ENCODE peak calls at places on chromosomes 11 and 22, in eight cellular contexts. D is stimulated activated CD4-positive, alpha-beta T cell treated with anti-CD3 and anti-CD28 coated beads, Interleukin-2, amount 100 ng/mL, for 24 hours; A is effector CD4-positive, alpha-beta T cell; Y is HCT116; J is T-helper 2 cell; W is NCI-H2107; L is IMR-90; X is NCI-H1436. S is an unnamed sample.

GRCh38 chr11:25242928-25243327 is 746.1 kb downstream of the LUZP2 start:
- DNase-seq in X (no peak), Y (no peak), J (no peak), W (no peak), D (no peak), L (no peak), A (no peak), S (no peak)

GRCh38 chr11:134272381-134273316 is 3.5 kb upstream of the GLB1L3 start:
- DNase-seq in X (no peak), L (peak), D (no peak), W (peak), J (no peak), A (no peak), Y (no peak), S (no peak)

GRCh38 chr11:62458212-62459002 is 39.6 kb downstream of the SCGB1A1 start:
- DNase-seq in Y (no peak), W (no peak), J (no peak), L (peak), X (no peak), D (no peak), A (no peak), S (no peak)

GRCh38 chr22:32487021-32487420 is 12.4 kb downstream of the FBXO7 start:
- DNase-seq in Y (no peak), L (no peak), X (no peak), J (no peak), A (no peak), W (no peak), D (no peak), S (no peak)

GRCh38 chr11:45500457-45500856 is 165.0 kb downstream of the CHST1 start:
- DNase-seq in X (no peak), W (no peak), J (no peak), L (no peak), D (no peak), Y (no peak), A (no peak), S (no peak)

GRCh38 chr11:112856591-112856990 is 104.6 kb upstream of the NCAM1 start:
- DNase-seq in D (no peak), A (no peak), W (no peak), L (no peak), Y (no peak), J (no peak), X (no peak), S (no peak)

GRCh38 chr11:93591247-93591898 is 48.2 kb upstream of the SMCO4 start:
- DNase-seq in L (peak), J (no peak), W (no peak), A (no peak), D (no peak), X (no peak), Y (peak), S (no peak)

GRCh38 chr11:73399159-73400090 is 23.2 kb downstream of the RELT start:
- DNase-seq in Y (no peak), X (no peak), A (no peak), L (peak), D (no peak), W (no peak), J (no peak), S (peak)

GRCh38 chr11:40032331-40032730 is 1427.1 kb downstream of the LRRC4C start:
- DNase-seq in J (no peak), X (no peak), D (no peak), W (no peak), Y (no peak), L (no peak), A (no peak), S (no peak)

GRCh38 chr11:4495986-4496385 is 13.5 kb downstream of the OR52K1 start:
- DNase-seq in J (no peak), A (no peak), D (no peak), Y (no peak), L (no peak), W (no peak), X (no peak), S (no peak)

GRCh38 chr11:94504689-94505293 is 7.5 kb upstream of the C11orf97 start:
- DNase-seq in J (no peak), D (no peak), Y (peak), W (no peak), A (no peak), X (peak), L (peak), S (no peak)

GRCh38 chr22:30876925-30877553 is 91.5 kb downstream of the MORC2 start:
- DNase-seq in X (peak), Y (no peak), A (no peak), D (no peak), J (no peak), L (peak), W (peak), S (no peak)

GRCh38 chr22:32771761-32772160 is 29.7 kb upstream of the TIMP3 start:
- DNase-seq in J (no peak), X (no peak), D (no peak), L (no peak), A (no peak), Y (no peak), W (no peak), S (no peak)

GRCh38 chr11:100525635-100526034 is 161.5 kb upstream of the ARHGAP42 start:
- DNase-seq in X (no peak), D (no peak), W (no peak), L (no peak), J (no peak), A (no peak), Y (peak), S (no peak)

GRCh38 chr22:19448739-19449421 is 1.4 kb upstream of the C22orf39 start:
- DNase-seq in J (no peak), W (no peak), A (no peak), X (no peak), Y (no peak), D (peak), L (no peak), S (no peak)

GRCh38 chr11:133809525-133810178 is 35.7 kb downstream of the SPATA19 start:
- DNase-seq in J (no peak), W (no peak), L (no peak), X (no peak), Y (no peak), D (no peak), A (no peak), S (no peak)

GRCh38 chr11:113159967-113160621 is 154.3 kb upstream of the TTC12 start:
- DNase-seq in D (no peak), X (no peak), J (no peak), L (no peak), Y (no peak), A (no peak), W (no peak), S (no peak)

GRCh38 chr11:17528906-17529813 is 15.1 kb downstream of the USH1C start:
- DNase-seq in L (no peak), X (no peak), D (no peak), A (no peak), Y (no peak), W (peak), J (no peak), S (no peak)

GRCh38 chr11:114987171-114987760 is 308.9 kb downstream of the NXPE2 start:
- DNase-seq in X (no peak), Y (no peak), A (no peak), J (no peak), L (no peak), D (no peak), W (no peak), S (no peak)

GRCh38 chr22:32801001-32801435 is 487 bp upstream of the TIMP3 start:
- DNase-seq in A (no peak), W (no peak), X (no peak), L (no peak), Y (no peak), D (no peak), J (no peak), S (no peak)

GRCh38 chr11:64073542-64073941 is 37.8 kb downstream of the FLRT1 start:
- DNase-seq in L (no peak), J (no peak), Y (no peak), W (no peak), A (no peak), D (no peak), X (no peak), S (no peak)

GRCh38 chr11:19398772-19399542 is 158.2 kb upstream of the E2F8 start:
- DNase-seq in W (no peak), X (no peak), J (no peak), D (no peak), Y (no peak), A (no peak), L (peak), S (no peak)

GRCh38 chr11:2742201-2742600 is 42.4 kb upstream of the KCNQ1OT1 start:
- DNase-seq in Y (no peak), A (no peak), J (no peak), X (no peak), W (no peak), L (no peak), D (no peak), S (peak)

GRCh38 chr11:15968461-15969130 is 387.8 kb downstream of the SOX6 start:
- DNase-seq in W (no peak), Y (no peak), L (no peak), A (no peak), X (peak), J (no peak), D (no peak), S (no peak)

GRCh38 chr11:66739983-66740382 is 11.0 kb upstream of the SPTBN2 start:
- DNase-seq in X (no peak), A (no peak), D (no peak), L (peak), J (no peak), Y (no peak), W (no peak), S (no peak)

GRCh38 chr11:60762851-60763691 is 6.4 kb downstream of the MS4A15 start:
- DNase-seq in L (no peak), A (no peak), Y (peak), W (no peak), J (no peak), D (no peak), X (peak), S (peak)

GRCh38 chr11:65204646-65205601 is 23.2 kb downstream of the CAPN1 start:
- DNase-seq in Y (no peak), D (peak), J (peak), L (peak), A (peak), X (peak), W (no peak), S (peak)

GRCh38 chr11:9104581-9104980 is 13.2 kb upstream of the SCUBE2 start:
- DNase-seq in X (no peak), Y (no peak), L (no peak), D (no peak), J (no peak), A (no peak), W (no peak), S (no peak)

GRCh38 chr11:73384127-73384441 is 7.9 kb downstream of the RELT start:
- DNase-seq in A (no peak), W (no peak), L (no peak), X (no peak), Y (no peak), D (no peak), J (no peak), S (no peak)

GRCh38 chr22:47618611-47619010 is 856.2 kb downstream of the TBC1D22A start:
- DNase-seq in J (no peak), D (no peak), X (no peak), A (no peak), L (no peak), Y (no peak), W (no peak), S (peak)

GRCh38 chr11:45489281-45489906 is 176.0 kb downstream of the CHST1 start:
- DNase-seq in J (no peak), X (no peak), D (no peak), W (no peak), L (no peak), Y (no peak), A (no peak), S (no peak)

GRCh38 chr22:46830001-46830715 is 67.7 kb downstream of the TBC1D22A start:
- DNase-seq in J (no peak), Y (no peak), D (no peak), W (no peak), X (no peak), L (peak), A (no peak), S (peak)

S was measured in upper lobe of right lung.